ENCODE peak calls at places on chromosomes 11 and 22, in four cellular contexts. S is NCI-H2081, L is NAMALWA, K is psoas muscle. X is an unnamed sample.

GRCh38 chr11:110086892-110087309 is 6.3 kb upstream of the ZC3H12C start:
- DNase-seq in S (no peak), L (no peak), K (no peak), X (no peak)

GRCh38 chr11:102647430-102647829 is 22.3 kb upstream of the MMP20 start:
- DNase-seq in L (no peak), K (no peak), S (no peak), X (no peak)

GRCh38 chr22:36991220-36991619 is 28.0 kb downstream of the TST start:
- DNase-seq in L (no peak), K (no peak), S (no peak), X (no peak)

GRCh38 chr22:24435323-24435645 is 7.9 kb downstream of the ADORA2A start:
- DNase-seq in L (peak), S (no peak), K (no peak), X (no peak)

GRCh38 chr22:39396156-39396796 is 3.3 kb upstream of the TAB1 start:
- DNase-seq in L (no peak), S (no peak), K (peak), X (no peak)

GRCh38 chr11:109644158-109644557 is 222.2 kb downstream of the C11orf87 start:
- DNase-seq in L (no peak), K (no peak), S (peak), X (peak)

GRCh38 chr22:44645083-44645482 is 56.9 kb upstream of the PRR5 start:
- DNase-seq in K (no peak), L (no peak), S (no peak), X (peak)

GRCh38 chr11:67636962-67637361 is 2.6 kb downstream of the TBX10 start:
- DNase-seq in L (no peak), K (no peak), S (no peak), X (no peak)

GRCh38 chr22:42273855-42274451 is 3.5 kb upstream of the TCF20 start:
- DNase-seq in S (no peak), K (no peak), L (no peak), X (no peak)

X was measured in SK-N-SH.